ENCODE peak calls at places on chromosomes 5 and 9, in four cellular contexts. X is bronchial epithelial cell, N is kidney epithelial cell, Q is PC-3. E is an unnamed sample.
A peak's percentile ranks its signal among the peaks of the same experiment; 100 is the strongest.

GRCh38 chr5:153678617-153679329 is 188.3 kb downstream of the GRIA1 start:
- DNase-seq in X (no peak), Q (no peak), N (no peak), E (no peak)

GRCh38 chr9:134333234-134333873 is 7.1 kb downstream of the RXRA start:
- DNase-seq in N (no peak), Q (no peak), X (no peak), E (no peak)

GRCh38 chr5:34012791-34013190 is 4.9 kb upstream of the AMACR start:
- DNase-seq in N (no peak), X (no peak), Q (no peak), E (no peak)

GRCh38 chr5:157130933-157131332 is 11.7 kb downstream of the MED7 start:
- DNase-seq in X (peak; percentile 22), Q (no peak), N (no peak), E (no peak)

GRCh38 chr5:171336486-171337206 is 27.6 kb downstream of the TLX3 start:
- DNase-seq in N (peak; percentile 4), Q (peak; percentile 74), X (peak; percentile 52), E (peak; percentile 21)

GRCh38 chr5:86974910-86975309 is 292.8 kb upstream of the RASA1 start:
- DNase-seq in N (no peak), Q (no peak), X (no peak), E (no peak)

GRCh38 chr9:16719921-16720320 is 150.5 kb downstream of the BNC2 start:
- DNase-seq in X (no peak), N (no peak), Q (no peak), E (no peak)

GRCh38 chr9:109273869-109274268 is 47.0 kb downstream of the EPB41L4B start:
- DNase-seq in X (no peak), N (no peak), Q (no peak), E (no peak)

GRCh38 chr5:138503487-138504270 is 38.4 kb downstream of the EGR1 start:
- DNase-seq in N (no peak), Q (peak; percentile 66), X (peak; percentile 76), E (peak; percentile 31)

GRCh38 chr5:57658009-57658408 is 175.4 kb upstream of the ACTBL2 start:
- DNase-seq in X (no peak), Q (no peak), N (no peak), E (no peak)

GRCh38 chr9:135823036-135823435 is 84.3 kb downstream of the CAMSAP1 start:
- DNase-seq in Q (no peak), X (no peak), N (no peak), E (no peak)

GRCh38 chr5:111453290-111453689 is 59.0 kb downstream of the STARD4 start:
- DNase-seq in X (no peak), Q (no peak), N (no peak), E (no peak)

GRCh38 chr5:29897916-29898315 is 1295.6 kb upstream of the CDH6 start:
- DNase-seq in X (no peak), Q (no peak), N (no peak), E (no peak)

DNA sequence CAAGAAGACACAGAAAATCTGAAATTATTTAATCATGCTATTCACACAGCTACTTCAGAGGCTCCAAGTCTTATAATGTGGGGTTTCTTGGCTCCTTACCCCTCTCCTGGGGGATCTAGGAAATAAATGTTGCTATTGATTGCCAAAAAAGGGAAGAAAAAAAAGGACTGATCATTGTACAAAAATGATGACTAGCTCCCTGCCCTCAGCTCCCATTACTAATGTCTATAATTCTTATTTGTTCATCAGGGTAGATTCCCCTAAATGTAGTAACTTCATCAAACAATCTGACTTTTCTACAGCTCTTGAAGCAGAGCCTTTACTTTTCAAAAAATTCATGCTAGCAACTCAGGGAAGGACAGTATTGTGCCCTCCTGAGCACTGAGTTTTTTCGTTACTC is 3.3 kb upstream of the SMC5 start:
- DNase-seq in N (no peak), Q (peak; percentile 30), X (peak; percentile 53), E (no peak)
- H3K4me3 ChIP-seq in N (peak overlapping the region; percentile 9), Q (peak overlapping the region; percentile 97), X (peak overlapping the region; percentile 17), E (peak overlapping the region; percentile 24)

DNA sequence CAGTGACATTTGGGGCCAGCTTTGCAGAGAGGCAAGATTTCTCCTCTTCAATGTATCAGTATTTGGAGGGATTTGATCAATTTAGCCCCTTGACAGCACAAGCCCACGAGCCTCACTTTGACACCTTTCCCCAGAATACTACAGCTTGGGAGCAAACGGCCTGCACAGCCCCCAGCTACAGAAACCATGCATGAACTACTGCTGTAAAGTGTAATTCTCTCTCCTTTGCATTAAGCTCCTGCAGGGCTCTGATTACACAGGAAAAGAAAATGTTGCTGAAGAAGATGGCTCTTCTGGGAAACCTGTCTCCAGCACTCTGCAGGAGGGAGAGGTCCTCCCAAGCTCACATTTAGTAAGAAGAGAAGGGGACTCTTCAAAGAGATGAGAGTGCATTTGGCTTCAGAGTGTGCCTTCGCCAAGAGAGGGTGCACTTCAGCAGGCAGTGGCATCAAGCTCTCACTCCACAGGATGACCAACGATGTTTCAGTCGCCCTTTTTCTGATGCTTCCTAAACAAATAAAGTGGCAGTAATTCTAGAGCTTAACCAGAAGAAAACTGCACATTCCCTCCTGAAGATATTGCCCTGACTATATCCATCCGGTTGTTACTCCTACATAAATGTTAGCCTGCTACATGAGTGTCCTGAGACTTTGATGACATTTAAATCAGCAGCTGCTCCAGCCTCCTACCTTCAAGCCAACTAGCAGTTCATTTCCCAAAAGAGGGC is 272.1 kb downstream of the AUH start:
- DNase-seq in X (peak; percentile 58), N (no peak), Q (peak; percentile 64), E (peak; percentile 47)
- TF ChIP-seq CTCF in X (peak; percentile 69), N (peak; percentile 55), Q (peak; percentile 67), E (peak; percentile 73)

DNA sequence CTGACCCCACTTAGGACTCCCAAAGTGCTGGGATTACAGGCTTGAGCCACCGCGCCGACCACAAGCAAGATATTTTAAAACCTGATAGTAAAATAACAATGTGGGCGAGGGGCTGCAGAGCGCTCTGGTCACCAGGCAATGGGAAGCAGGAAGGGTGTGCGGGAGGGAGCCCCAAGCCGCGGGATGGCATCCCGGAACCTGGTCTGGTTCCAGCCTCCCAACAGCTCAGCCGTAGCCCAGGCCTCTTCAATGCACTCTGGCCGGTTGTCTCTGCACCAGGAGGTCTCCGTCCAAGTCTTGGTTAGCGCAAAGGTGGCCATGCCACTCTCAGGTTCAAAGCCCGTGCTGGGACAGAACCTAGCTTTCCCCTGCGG is 694 bp upstream of the UAP1L1 start:
- DNase-seq in X (no peak), N (no peak), Q (no peak), E (no peak)
- H3K4me3 ChIP-seq in X (no peak overlapping the region), N (no peak overlapping the region), Q (no peak overlapping the region), E (peak overlapping the region; percentile 86)

DNA sequence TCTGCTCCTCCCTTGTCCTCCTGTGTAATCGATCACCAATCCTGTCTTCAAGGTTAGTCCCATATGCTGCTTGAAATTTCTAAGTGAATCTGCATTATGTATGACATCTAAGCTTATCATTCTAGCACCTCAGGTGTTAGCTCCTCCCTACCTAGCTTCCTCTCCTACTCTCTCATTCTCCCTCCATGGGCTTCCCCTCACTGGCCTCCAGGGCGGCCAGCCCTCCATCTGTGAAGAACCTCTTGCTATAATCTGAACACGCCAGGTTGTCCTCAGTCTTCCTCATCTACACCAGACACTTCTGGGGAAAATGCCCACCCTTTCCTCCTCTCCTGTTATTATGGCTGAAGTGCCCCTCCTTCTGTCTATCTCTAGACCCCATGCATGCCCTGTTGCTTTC is 599.3 kb upstream of the KLF4 start:
- DNase-seq in X (no peak), Q (no peak), N (no peak), E (no peak)
- TF ChIP-seq CTCF in X (no peak), Q (no peak), N (no peak), E (no peak)

DNA sequence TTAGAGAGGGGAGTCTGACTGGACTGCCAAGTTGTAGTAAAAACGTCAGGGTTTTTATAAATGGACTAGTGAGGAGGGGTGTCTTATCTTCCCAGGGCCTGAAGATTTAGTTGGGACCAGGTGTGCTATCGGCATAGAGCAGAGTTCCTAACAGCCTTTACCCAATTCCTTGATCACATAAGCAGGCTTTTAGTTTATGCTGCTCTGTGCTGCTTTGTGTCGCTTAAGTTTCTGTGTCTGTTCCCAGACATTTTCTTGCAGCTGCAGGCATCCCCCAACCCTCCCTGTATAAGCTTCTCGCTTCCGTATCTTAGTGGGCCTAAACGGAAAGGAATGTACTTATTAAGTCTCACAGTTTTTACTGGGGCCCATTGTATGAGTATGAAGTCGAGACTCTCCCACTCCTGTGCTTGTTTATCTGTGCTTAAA is 2.6 kb upstream of the SMC5 start:
- DNase-seq in X (peak; percentile 79), Q (peak; percentile 79), N (peak; percentile 74), E (peak; percentile 47)
- H3K4me3 ChIP-seq in X (peak overlapping the region; percentile 17), Q (peak overlapping the region; percentile 97), N (peak overlapping the region; percentile 16), E (peak overlapping the region; percentile 24)

GRCh38 chr9:92804727-92805126 is 40.1 kb upstream of the BICD2 start:
- DNase-seq in N (no peak), Q (no peak), X (no peak), E (no peak)

GRCh38 chr9:92807031-92807756 is 42.6 kb upstream of the BICD2 start:
- DNase-seq in N (no peak), X (no peak), Q (no peak), E (no peak)

GRCh38 chr9:92807757-92808725 is 43.4 kb upstream of the BICD2 start:
- DNase-seq in Q (no peak), N (no peak), X (no peak), E (no peak)

DNA sequence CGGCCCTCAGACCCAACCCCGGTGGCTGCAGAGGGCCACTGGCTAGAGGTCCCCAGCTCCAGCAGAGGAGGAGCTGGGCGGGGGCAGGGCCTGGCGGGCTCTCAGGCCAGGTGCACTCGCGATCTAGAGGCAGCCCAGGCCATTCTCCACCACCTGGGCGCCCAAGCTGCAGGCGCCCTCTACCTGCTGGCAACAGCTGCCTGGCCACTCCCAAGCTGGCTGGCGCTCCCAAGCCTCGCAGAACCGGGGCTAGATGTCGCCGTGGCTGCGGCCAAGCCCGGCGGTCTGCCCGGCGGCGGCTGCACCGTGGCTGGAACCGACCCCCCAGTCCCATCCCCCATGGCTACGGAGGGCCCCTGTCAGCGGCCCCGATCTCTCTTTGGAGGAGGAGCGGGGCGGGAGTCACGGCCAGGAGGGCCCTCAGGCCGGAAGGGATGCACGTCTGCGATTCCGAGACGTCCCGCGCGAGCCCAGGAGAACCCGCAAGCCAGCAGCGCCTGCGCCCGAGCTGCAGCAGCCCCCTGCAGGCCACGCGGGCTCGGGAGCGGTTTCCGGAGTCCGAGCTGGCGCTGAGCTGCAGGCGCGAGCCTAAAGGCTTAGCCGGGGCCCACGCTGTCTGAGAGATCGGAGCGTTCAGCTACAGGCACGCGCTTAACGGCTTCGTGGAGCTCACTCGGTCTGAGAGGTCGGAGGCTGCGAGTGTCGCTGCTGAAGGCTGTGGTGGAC is 44.3 kb upstream of the BICD2 start:
- DNase-seq in Q (peak; percentile 62), N (peak; percentile 12), X (peak; percentile 48), E (peak; percentile 14)
- TF ChIP-seq CTCF in Q (peak; percentile 45), N (peak; percentile 22), X (peak; percentile 61), E (peak; percentile 39)

GRCh38 chr5:24053731-24054130 is 546.3 kb downstream of the PRDM9 start:
- DNase-seq in N (no peak), Q (no peak), X (no peak), E (no peak)
- H3K4me3 ChIP-seq in N (no peak overlapping the region), Q (no peak overlapping the region), X (no peak overlapping the region), E (no peak overlapping the region)

E was measured in AG09309.